ENCODE peak calls at places on chromosome 14, in ten cellular contexts. J is DND-41; F is PC-9; L is thoracic aorta; D is A549; E is tibial artery; G is IMR-90; X is CD8-positive, alpha-beta T cell; O is lower lobe of right lung; C is tibial nerve. H is an unnamed sample. For H3K4me1 and H3K9me3, the result is how much of the 10 kb centered on the place peaks cover.

GRCh38 chr14:49052516-49052915 is 533.7 kb downstream of the RPS29 start:
- DNase-seq in E (no peak), F (no peak), C (no peak), O (no peak), J (no peak), G (peak), X (no peak), L (no peak), D (no peak), H (no peak)

GRCh38 chr14:83485591-83485990 is 1951.9 kb upstream of the SEL1L start:
- DNase-seq in O (no peak), X (no peak), E (no peak), L (no peak), D (no peak), G (peak), J (no peak), F (no peak), C (no peak), H (no peak)

GRCh38 chr14:56334458-56334857 is 216.2 kb downstream of the PELI2 start:
- DNase-seq in G (peak), O (no peak), F (no peak), D (no peak), E (no peak), L (no peak), X (no peak), J (no peak), C (no peak), H (no peak)

GRCh38 chr14:66859063-66859671 is 330.1 kb upstream of the GARIN2 start:
- DNase-seq in L (no peak), C (no peak), O (no peak), J (no peak), X (no peak), F (no peak), D (no peak), G (no peak), E (no peak), H (no peak)

GRCh38 chr14:31286456-31287293 is 79.1 kb upstream of the HECTD1 start:
- DNase-seq in C (no peak), X (no peak), G (no peak), D (peak), E (no peak), O (no peak), J (no peak), F (no peak), L (no peak), H (no peak)

GRCh38 chr14:103132381-103133212 is 9.3 kb downstream of the TNFAIP2 start:
- DNase-seq in G (no peak), J (no peak), F (no peak), C (no peak), L (no peak), D (no peak), X (no peak), O (no peak), E (peak), H (no peak)

GRCh38 chr14:96117101-96117897 is 78.1 kb downstream of the C14orf132 start:
- DNase-seq in F (peak), D (no peak), G (peak), L (no peak), X (no peak), O (no peak), C (no peak), E (no peak), J (no peak), H (no peak)

GRCh38 chr14:73714656-73715081 is 485 bp upstream of the PNMA1 start:
- DNase-seq in C (no peak), O (no peak), X (no peak), L (no peak), F (no peak), D (no peak), J (no peak), G (peak), E (no peak), H (no peak)

GRCh38 chr14:85528080-85528881 is 1.7 kb upstream of the FLRT2 start:
- DNase-seq in G (peak), X (no peak), E (peak), O (no peak), L (no peak), F (peak), J (no peak), C (no peak), D (peak), H (no peak)

GRCh38 chr14:51453869-51454268 is 197.8 kb upstream of the FRMD6 start:
- DNase-seq in C (no peak), F (peak), J (no peak), O (no peak), L (no peak), D (no peak), G (no peak), E (no peak), X (no peak), H (no peak)

GRCh38 chr14:75979641-75980422 is 2.0 kb downstream of the TGFB3 start:
- DNase-seq in D (no peak), J (no peak), G (no peak), C (no peak), L (no peak), X (no peak), O (no peak), F (no peak), E (peak), H (peak)

GRCh38 chr14:100405752-100406455 is 82.8 kb downstream of the SLC25A47 start:
- DNase-seq in L (no peak), E (no peak), C (no peak), D (no peak), F (no peak), O (no peak), G (no peak), J (peak), X (no peak), H (no peak)

GRCh38 chr14:30214456-30215090 is 286.9 kb upstream of the PRKD1 start:
- DNase-seq in F (no peak), C (no peak), L (no peak), O (no peak), G (peak), X (no peak), D (peak), J (peak), E (no peak), H (no peak)

GRCh38 chr14:68984686-68985085 is 5.6 kb upstream of the ACTN1 start:
- DNase-seq in E (no peak), J (no peak), O (no peak), C (no peak), G (no peak), D (no peak), F (no peak), L (no peak), X (no peak), H (no peak)

GRCh38 chr14:104676694-104677505 is 12.5 kb upstream of the INF2 start:
- DNase-seq in L (no peak), J (no peak), E (no peak), O (no peak), G (no peak), F (no peak), D (no peak), X (no peak), C (no peak), H (peak)

GRCh38 chr14:64410084-64410774 is 22.1 kb downstream of the MTHFD1 start:
- DNase-seq in X (no peak), G (peak), L (no peak), F (peak), J (no peak), E (no peak), C (no peak), D (peak), O (no peak), H (no peak)

GRCh38 chr14:68627868-68628604 is 164.8 kb downstream of the ZFP36L1 start:
- DNase-seq in F (peak), J (no peak), O (peak), G (no peak), D (no peak), E (no peak), L (no peak), X (peak), C (no peak), H (peak)

GRCh38 chr14:104892517-104893434 is 27.7 kb downstream of the CEP170B start:
- DNase-seq in L (no peak), E (no peak), D (no peak), F (no peak), O (no peak), G (no peak), C (no peak), X (no peak), J (no peak), H (peak)

GRCh38 chr14:58607571-58608317 is 30.0 kb upstream of the DACT1 start:
- DNase-seq in X (no peak), E (no peak), C (no peak), J (no peak), G (peak), L (no peak), F (no peak), D (no peak), O (no peak), H (no peak)

GRCh38 chr14:98120831-98121464 is 1151.0 kb downstream of the BCL11B start:
- DNase-seq in F (no peak), J (no peak), X (no peak), L (no peak), C (no peak), D (no peak), E (no peak), G (no peak), O (no peak), H (no peak)

GRCh38 chr14:22411398-22411797 is 177.6 kb downstream of the DAD1 start:
- DNase-seq in D (no peak), F (no peak), O (no peak), J (no peak), X (no peak), L (no peak), E (no peak), G (no peak), C (no peak), H (no peak)

GRCh38 chr14:68709007-68709406 is 83.9 kb downstream of the ZFP36L1 start:
- DNase-seq in G (no peak), D (no peak), L (no peak), X (no peak), C (no peak), O (no peak), F (no peak), J (no peak), E (no peak), H (no peak)

GRCh38 chr14:72332871-72333270 is 400.6 kb downstream of the RGS6 start:
- DNase-seq in L (no peak), C (no peak), D (no peak), O (no peak), F (no peak), G (no peak), E (no peak), X (no peak), J (no peak), H (no peak)

GRCh38 chr14:31219169-31219568 is 11.6 kb upstream of the HECTD1 start:
- DNase-seq in E (no peak), O (no peak), C (no peak), D (no peak), G (peak), F (no peak), X (no peak), L (no peak), J (no peak), H (no peak)

GRCh38 chr14:72845675-72846074 is 48.2 kb downstream of the DPF3 start:
- DNase-seq in O (no peak), J (no peak), C (no peak), F (no peak), E (no peak), X (no peak), L (no peak), G (no peak), D (no peak), H (no peak)

DNA sequence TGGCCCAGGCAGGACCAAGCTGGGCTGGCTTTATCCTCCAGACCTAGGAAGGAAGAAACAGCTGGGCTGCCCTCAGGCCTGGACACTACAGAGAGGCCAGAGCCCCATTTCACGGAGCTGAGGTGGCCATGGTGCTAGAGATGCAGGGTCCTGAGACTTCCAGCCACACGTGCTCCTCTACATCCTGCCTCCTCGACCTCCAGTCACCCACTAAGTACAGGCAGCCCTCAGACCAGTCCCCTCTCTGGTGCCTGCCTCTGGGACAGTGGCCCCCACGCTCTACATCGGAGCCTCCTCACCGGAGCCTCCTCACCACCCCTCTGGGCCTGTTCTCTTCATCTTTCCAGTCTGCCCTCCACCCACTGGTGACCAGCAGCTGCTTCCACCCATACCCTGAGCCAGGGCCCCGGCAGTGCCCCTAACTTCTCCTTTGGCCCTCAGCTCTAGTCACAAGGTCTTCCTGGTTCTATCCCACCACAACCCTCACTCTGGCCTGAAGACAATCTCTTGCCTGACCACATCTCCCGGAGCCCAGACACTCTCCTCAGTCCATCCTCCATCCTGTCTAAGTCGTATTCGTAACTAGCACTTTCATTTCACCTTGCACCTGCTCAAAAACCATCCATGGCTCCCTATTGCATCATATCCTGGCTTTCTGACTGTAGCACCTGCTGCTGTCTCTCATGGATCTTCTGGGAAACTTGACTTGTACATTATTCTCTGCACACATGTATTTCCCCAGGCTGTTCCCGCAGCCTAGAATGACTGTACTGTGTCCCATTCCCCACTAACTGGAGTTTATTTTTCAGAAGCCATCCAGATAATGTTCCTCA is 43.9 kb downstream of the DIO3 start:
- DNase-seq in D (no peak), G (no peak), F (no peak), J (peak), L (no peak), X (no peak), C (no peak), E (no peak), O (no peak), H (no peak)
- H3K4me1 ChIP-seq in D (under half), G (under half), F (under half), J (under half), L (under half), X (under half), C (under half), E (under half), O (under half), H (under half)

GRCh38 chr14:54902143-54902520 is 494 bp downstream of the GCH1 start:
- DNase-seq in E (peak), X (peak), G (peak), L (peak), D (peak), C (peak), J (peak), O (peak), F (peak), H (peak)
- TF ChIP-seq CTCF in E (no peak), X (no peak), G (no peak), L (peak), D (no peak), C (no peak), J (no peak), O (no peak), F (no peak), H (no peak)

GRCh38 chr14:62743569-62743968 is 301.7 kb downstream of the KCNH5 start:
- DNase-seq in L (no peak), D (no peak), E (no peak), C (no peak), X (no peak), G (no peak), J (no peak), O (no peak), F (no peak), H (no peak)

GRCh38 chr14:62739647-62740046 is 305.6 kb downstream of the KCNH5 start:
- DNase-seq in O (no peak), D (no peak), G (no peak), J (no peak), X (no peak), E (no peak), C (no peak), L (no peak), F (no peak), H (no peak)

GRCh38 chr14:62743118-62743517 is 302.1 kb downstream of the KCNH5 start:
- DNase-seq in L (no peak), J (no peak), G (no peak), O (no peak), F (no peak), E (no peak), C (no peak), X (no peak), D (no peak), H (no peak)

GRCh38 chr14:62745496-62745895 is 299.8 kb downstream of the KCNH5 start:
- DNase-seq in G (peak), F (no peak), O (no peak), C (no peak), J (no peak), X (no peak), L (no peak), D (no peak), E (no peak), H (no peak)
- H3K9me3 ChIP-seq in G (under half), F (under half), O (under half), C (under half), J (under half), X (under half), L (under half), D (under half), E (under half), H (under half)

DNA sequence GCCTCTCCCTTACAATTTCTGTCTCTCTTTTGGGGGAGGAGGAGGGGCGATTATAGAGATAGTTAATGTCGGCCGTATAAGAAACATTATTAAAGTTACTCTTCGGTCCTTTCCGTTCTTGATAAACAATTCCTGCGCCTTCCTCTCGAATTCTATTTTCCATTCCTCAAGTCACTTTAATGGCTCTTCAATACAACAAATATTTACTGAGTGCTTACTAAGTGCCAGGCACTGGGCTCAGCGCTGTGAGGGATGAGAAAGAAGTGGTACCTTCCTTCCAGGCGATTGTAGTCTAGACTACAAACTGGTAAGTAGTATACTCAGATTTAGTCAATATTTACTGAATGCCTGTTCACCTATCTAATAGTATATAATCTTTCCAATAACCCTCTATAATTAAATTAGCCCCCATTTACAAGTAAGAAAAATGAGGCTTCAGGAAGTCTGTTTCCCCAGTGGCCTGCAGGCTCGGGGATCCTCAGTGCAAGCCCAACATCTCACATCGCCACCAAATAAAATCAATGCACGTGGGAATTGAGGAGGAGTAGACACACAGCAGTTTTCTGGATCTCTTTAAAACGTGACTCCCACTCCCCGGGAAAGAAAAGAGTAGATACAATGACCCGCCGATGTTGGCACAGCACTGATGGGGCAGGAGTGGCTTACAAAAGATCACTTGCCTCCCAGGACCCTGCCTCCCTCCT is 589 bp upstream of the ZNF219 start:
- DNase-seq in J (no peak), G (no peak), O (no peak), C (no peak), D (no peak), F (no peak), L (no peak), X (no peak), E (no peak), H (no peak)
- H3K4me1 ChIP-seq in J (half or more), G (under half), O (under half), C (under half), D (half or more), F (under half), L (under half), X (under half), E (under half), H (under half)

H was measured in heart left ventricle.